ENCODE peak calls at places on chromosomes 13 and 19, in four cellular contexts. F is K562, R is GM12878, Y is HepG2. O is an unnamed sample.

GRCh38 chr19:38003427-38004099 is 96.6 kb downstream of the SIPA1L3 start:
- DNase-seq in F (no peak), R (peak; percentile 51), Y (no peak), O (no peak)

GRCh38 chr19:47399198-47399597 is 20.1 kb downstream of the MEIS3 start:
- DNase-seq in R (no peak), F (no peak), Y (no peak), O (no peak)

GRCh38 chr13:60335531-60335930 is 61.5 kb upstream of the TDRD3 start:
- DNase-seq in F (no peak), Y (peak; percentile 3), R (no peak), O (no peak)

GRCh38 chr19:39110263-39110967 is 15.2 kb upstream of the PAK4 start:
- DNase-seq in F (peak; percentile 73), Y (peak; percentile 38), R (no peak), O (no peak)

GRCh38 chr13:28623782-28624706 is 34.9 kb upstream of the POMP start:
- DNase-seq in F (no peak), R (no peak), Y (no peak), O (no peak)

GRCh38 chr19:55146648-55147218 is 2.3 kb downstream of the TNNT1 start:
- DNase-seq in Y (peak; percentile 25), R (no peak), F (peak; percentile 88), O (peak; percentile 73)

GRCh38 chr19:35038623-35039512 is 2.7 kb upstream of the HPN start:
- DNase-seq in R (no peak), Y (no peak), F (no peak), O (no peak)

GRCh38 chr19:33301011-33301899 is 1.1 kb downstream of the CEBPA start:
- DNase-seq in Y (no peak), F (no peak), R (no peak), O (peak; percentile 64)

GRCh38 chr19:3478409-3479176 is 1.7 kb downstream of the SMIM24 start:
- DNase-seq in R (no peak), F (peak; percentile 25), Y (no peak), O (no peak)

GRCh38 chr19:58003153-58003828 is 671 bp upstream of the ZNF606 start:
- DNase-seq in R (no peak), Y (no peak), F (no peak), O (no peak)

GRCh38 chr19:2271516-2272103 is 10.4 kb downstream of the PEAK3 start:
- DNase-seq in R (no peak), F (no peak), Y (no peak), O (no peak)

GRCh38 chr13:99406799-99407201 is 94.5 kb upstream of the TM9SF2 start:
- DNase-seq in Y (no peak), R (no peak), F (no peak), O (no peak)

GRCh38 chr13:99404005-99404755 is 97.0 kb upstream of the GPR183 start:
- DNase-seq in Y (peak; percentile 13), F (no peak), R (no peak), O (no peak)

GRCh38 chr13:99405966-99406365 is 95.3 kb upstream of the TM9SF2 start:
- DNase-seq in Y (no peak), R (no peak), F (no peak), O (no peak)

GRCh38 chr13:99408703-99409000 is 92.6 kb upstream of the TM9SF2 start:
- DNase-seq in Y (no peak), R (no peak), F (no peak), O (no peak)

GRCh38 chr13:99407906-99408702 is 93.2 kb upstream of the TM9SF2 start:
- DNase-seq in F (no peak), R (no peak), Y (no peak), O (no peak)
- TF ChIP-seq KDM1A in F (no peak), R (no peak), Y (no peak), O (no peak)

DNA sequence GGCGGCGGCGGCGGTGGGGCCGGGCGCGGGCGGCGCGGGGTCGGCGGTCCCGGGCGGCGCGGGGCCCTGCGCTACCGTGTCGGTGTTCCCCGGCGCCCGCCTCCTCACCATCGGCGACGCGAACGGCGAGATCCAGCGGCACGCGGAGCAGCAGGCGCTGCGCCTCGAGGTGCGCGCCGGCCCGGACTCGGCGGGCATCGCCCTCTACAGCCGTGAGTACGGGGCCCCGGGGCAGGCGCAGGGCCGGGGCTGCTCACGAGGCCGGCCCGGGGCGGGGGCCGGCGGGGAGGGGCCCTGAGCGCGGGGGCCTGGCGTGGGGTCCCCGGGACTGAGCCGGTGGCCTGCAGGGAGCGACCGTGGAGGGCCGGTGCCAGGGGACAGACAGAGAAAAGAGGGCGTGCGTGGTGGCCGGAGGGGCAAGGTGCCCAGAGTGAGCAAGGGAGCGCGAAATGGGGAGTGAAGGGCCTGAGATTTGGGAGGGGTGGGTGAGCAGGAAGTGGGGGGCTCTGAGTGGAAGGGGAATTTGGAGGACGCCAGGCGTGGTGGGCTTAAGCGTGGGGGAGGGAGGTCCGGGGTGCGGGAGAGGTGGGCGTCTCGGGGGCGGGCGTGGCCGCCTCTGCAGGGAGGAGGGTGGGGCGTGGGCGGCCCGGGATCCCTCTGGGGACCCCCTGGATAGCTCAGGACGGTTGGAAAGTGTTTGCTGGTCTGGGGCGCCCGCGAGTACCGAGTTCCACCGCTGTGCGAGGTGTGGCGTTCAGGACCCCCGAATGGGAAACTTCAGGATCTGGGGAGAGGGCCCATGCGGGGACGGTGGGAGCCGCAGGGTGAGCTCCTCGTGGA is 578 bp downstream of the CARM1 start:
- DNase-seq in F (peak; percentile 74), R (no peak), Y (no peak), O (no peak)
- TF ChIP-seq CBX5 in F (no peak), R (no peak), Y (no peak), O (no peak)

DNA sequence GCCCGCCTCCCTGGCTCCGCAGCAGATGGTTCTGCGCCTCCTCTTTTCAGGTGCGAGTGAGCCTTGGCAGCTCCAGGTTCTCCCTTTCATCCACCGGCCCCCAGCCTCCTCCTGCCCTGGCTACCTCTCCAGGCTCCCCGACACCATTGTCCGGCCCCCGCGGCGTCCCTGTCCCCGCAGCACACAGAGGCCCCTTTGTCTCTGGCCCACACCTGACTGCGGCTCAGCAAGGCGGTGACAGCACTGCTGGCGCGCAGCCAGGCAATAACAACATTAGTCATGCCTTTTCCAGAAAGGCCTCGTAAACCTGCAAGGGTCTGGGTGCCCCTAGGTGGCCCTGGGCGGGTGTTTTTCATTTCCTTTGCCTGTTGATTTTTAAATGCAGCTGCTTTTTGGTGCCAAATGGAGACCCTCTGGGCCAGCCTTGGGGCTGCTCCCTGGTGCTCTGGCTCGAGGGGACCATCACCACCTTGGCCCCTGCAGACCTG is 73.2 kb upstream of the MEDAG start:
- DNase-seq in Y (peak; percentile 97), F (no peak), R (no peak), O (peak; percentile 9)
- TF ChIP-seq KDM1A in Y (no peak), F (no peak), R (no peak), O (no peak)

GRCh38 chr13:114034481-114034891 is 60.6 kb upstream of the C13orf46 start:
- DNase-seq in F (no peak), R (no peak), Y (no peak), O (no peak)
- TF ChIP-seq CBX5 in F (no peak), R (no peak), Y (no peak), O (no peak)

GRCh38 chr13:83877901-83878300 is 4.4 kb downstream of the SLITRK1 start:
- DNase-seq in F (no peak), Y (no peak), R (no peak), O (no peak)
- TF ChIP-seq KDM1A in F (no peak), Y (no peak), R (no peak), O (no peak)

DNA sequence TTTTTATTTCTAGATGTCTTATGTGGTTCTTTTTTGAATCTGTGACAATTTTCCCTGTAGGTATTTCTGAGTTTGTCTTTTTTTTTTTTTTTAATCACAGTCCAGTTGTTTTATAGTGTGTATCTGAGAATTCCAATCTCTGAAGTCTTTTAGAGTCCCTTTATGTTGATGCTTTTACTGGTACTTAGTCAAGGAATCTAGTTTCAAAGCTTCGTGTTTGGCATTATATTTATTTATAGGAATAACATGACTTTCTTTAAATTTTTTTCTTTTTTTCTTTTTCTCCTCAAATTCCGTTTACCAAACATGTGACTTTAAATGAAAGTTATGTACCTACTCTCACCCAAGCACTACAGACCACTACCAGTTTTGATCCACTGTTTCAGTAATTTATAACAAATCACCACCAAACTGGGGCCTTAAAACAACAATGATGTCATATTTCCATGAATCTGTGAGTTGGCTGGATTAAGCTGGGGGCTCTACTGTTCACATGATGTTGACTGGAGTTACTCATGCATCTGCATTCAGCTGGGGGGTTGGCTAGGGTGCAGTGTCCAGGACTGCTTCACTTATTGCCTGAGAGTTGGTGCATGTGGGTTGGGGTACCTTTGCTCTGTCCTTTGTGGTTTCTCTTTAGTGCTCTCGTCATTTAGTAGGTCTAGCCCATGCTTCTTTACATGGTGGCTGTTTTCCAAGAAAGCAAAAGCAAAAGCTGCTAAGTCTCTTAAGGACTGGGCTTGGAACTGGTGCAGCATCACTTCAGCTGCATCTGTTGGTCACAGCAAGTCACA is 22.3 kb downstream of the KCTD4 start:
- DNase-seq in R (no peak), F (no peak), Y (peak; percentile 53), O (no peak)
- TF ChIP-seq CBX5 in R (no peak), F (no peak), Y (no peak), O (no peak)

GRCh38 chr19:52398091-52398461 is 427 bp downstream of the ZNF528 start:
- DNase-seq in R (no peak), F (peak; percentile 15), Y (peak; percentile 6), O (no peak)
- TF ChIP-seq KDM1A in R (no peak), F (no peak), Y (no peak), O (no peak)

GRCh38 chr19:52648336-52648990 is 10.3 kb upstream of the ZNF83 start:
- DNase-seq in Y (no peak), F (no peak), R (no peak), O (no peak)
- TF ChIP-seq CBX5 in Y (no peak), F (no peak), R (no peak), O (no peak)

DNA sequence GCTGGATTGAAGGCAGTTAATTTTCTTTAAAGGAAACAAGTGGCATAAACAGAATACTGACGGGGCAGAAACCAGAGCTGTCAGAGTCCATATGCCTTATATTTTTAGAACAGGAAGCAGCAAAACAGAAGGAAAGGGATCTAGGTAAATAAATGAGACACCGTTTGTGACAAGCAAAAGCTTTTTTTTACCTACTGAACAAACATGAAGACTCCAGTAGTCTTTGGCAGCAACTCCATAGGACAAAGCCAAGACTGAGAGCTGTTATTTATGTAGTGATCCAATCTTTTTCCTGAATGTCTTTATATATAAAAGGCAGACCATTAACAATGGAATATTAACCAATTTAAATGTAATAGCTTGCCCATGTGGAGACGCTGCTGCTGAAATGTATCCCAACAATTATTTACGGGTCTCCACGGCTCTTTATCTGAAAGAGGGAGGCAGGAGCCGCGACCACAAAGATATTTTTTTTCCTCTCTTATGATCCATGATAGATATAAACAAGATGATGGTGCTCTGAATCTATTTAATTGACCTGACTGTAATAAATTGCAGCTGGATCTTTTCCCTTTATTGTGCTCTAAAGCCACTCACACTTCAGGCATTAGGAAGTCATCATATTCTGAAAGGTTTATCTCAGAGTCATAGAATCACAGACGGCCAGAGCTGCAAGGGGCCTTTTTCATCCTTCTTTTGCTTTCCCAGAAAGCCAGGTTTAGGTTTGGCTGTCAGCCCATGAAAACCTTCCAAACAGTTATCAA is 687.7 kb downstream of the EFNB2 start:
- DNase-seq in F (no peak), R (no peak), Y (no peak), O (no peak)
- TF ChIP-seq KDM1A in F (no peak), R (no peak), Y (no peak), O (no peak)

DNA sequence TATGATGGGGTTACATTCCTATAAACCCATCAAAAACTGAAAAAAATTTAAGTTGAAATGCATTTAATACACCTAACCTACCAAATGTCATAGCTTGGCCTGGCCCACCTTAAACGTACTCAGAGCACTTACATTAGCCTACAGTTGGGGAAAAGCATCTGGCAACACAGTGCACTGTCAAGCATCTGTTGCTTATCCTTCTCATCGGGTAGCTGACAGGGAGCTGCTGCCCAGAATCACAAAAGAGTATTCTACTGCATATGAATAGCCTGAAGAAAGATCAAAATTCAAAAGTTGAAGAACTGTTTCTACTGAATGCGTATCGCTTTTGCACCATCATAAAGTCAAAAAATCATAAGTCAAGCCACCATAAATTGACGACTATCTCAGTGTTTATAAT is 2134.4 kb downstream of the PCDH9 start:
- DNase-seq in R (no peak), F (no peak), Y (no peak), O (no peak)
- TF ChIP-seq CBX5 in R (no peak), F (no peak), Y (no peak), O (no peak)

O was measured in H1.